ENCODE peak calls at places on chromosomes 3 and 15, in six cellular contexts. W is adrenal gland, X is posterior cingulate gyrus, A is NCI-H2081 treated with DMSO at 0.1 percent for 48 hours, V is T follicular helper cell, P is NCI-H226. L is an unnamed sample.
A peak's percentile ranks its signal among the peaks of the same experiment; 100 is the strongest.

GRCh38 chr15:41772720-41773331 is 1.5 kb upstream of the MAPKBP1 start:
- DNase-seq in W (peak; percentile 39), X (peak; percentile 80), A (no peak), V (peak; percentile 48), P (no peak), L (peak; percentile 80)

GRCh38 chr3:42057561-42058211 is 33.5 kb upstream of the TRAK1 start:
- DNase-seq in W (no peak), X (no peak), A (no peak), V (no peak), P (no peak), L (no peak)

GRCh38 chr3:172622156-172622555 is 88.7 kb downstream of the NCEH1 start:
- DNase-seq in W (no peak), X (no peak), A (no peak), V (no peak), P (no peak), L (no peak)

GRCh38 chr3:59163953-59164352 is 114.1 kb upstream of the CFAP20DC start:
- DNase-seq in W (no peak), X (no peak), A (no peak), V (no peak), P (no peak), L (no peak)

GRCh38 chr15:72184165-72184811 is 13.3 kb downstream of the GRAMD2A start:
- DNase-seq in W (no peak), X (peak; percentile 87), A (no peak), V (no peak), P (peak; percentile 83), L (no peak)

GRCh38 chr3:47117803-47118364 is 46.0 kb downstream of the SETD2 start:
- DNase-seq in W (no peak), X (no peak), A (no peak), V (no peak), P (no peak), L (no peak)

GRCh38 chr3:17158941-17159682 is 274.4 kb downstream of the PLCL2 start:
- DNase-seq in W (peak; percentile 59), X (peak; percentile 90), A (no peak), V (no peak), P (peak; percentile 43), L (no peak)

GRCh38 chr3:52792961-52793695 is 1.5 kb upstream of the ITIH3 start:
- DNase-seq in W (no peak), X (no peak), A (no peak), V (no peak), P (no peak), L (no peak)

GRCh38 chr3:101853465-101853864 is 4.2 kb downstream of the NFKBIZ start:
- DNase-seq in W (no peak), X (no peak), A (no peak), V (no peak), P (no peak), L (peak; percentile 31)

GRCh38 chr15:77496710-77497107 is 76.0 kb downstream of the HMG20A start:
- DNase-seq in W (peak; percentile 90), X (peak; percentile 96), A (no peak), V (peak; percentile 53), P (peak; percentile 98), L (peak; percentile 76)

GRCh38 chr3:31710123-31710841 is 177.6 kb downstream of the STT3B start:
- DNase-seq in W (no peak), X (no peak), A (no peak), V (no peak), P (no peak), L (no peak)

GRCh38 chr3:156448300-156448699 is 106.6 kb downstream of the SSR3 start:
- DNase-seq in W (no peak), X (no peak), A (no peak), V (peak; percentile 6), P (no peak), L (peak; percentile 27)

GRCh38 chr3:147391726-147392082 is 14.6 kb downstream of the ZIC4 start:
- DNase-seq in W (no peak), X (no peak), A (no peak), V (no peak), P (no peak), L (no peak)

GRCh38 chr3:62186967-62187366 is 186.4 kb downstream of the FEZF2 start:
- DNase-seq in W (no peak), X (peak; percentile 75), A (no peak), V (no peak), P (no peak), L (no peak)

GRCh38 chr3:126983653-126984390 is 907 bp downstream of the PLXNA1 start:
- DNase-seq in W (peak; percentile 52), X (no peak), A (no peak), V (peak; percentile 22), P (no peak), L (peak; percentile 22)

GRCh38 chr3:141446737-141447136 is 40.1 kb upstream of the RASA2 start:
- DNase-seq in W (no peak), X (no peak), A (no peak), V (no peak), P (no peak), L (no peak)

GRCh38 chr3:45760878-45761711 is 35.2 kb downstream of the SLC6A20 start:
- DNase-seq in W (peak; percentile 66), X (peak; percentile 93), A (no peak), V (peak; percentile 9), P (peak; percentile 9), L (peak; percentile 79)

GRCh38 chr3:61892881-61893280 is 331.5 kb downstream of the PTPRG start:
- DNase-seq in W (no peak), X (no peak), A (no peak), V (no peak), P (no peak), L (no peak)

GRCh38 chr3:111639316-111639715 is 44.2 kb upstream of the ZBED2 start:
- DNase-seq in W (no peak), X (no peak), A (no peak), V (no peak), P (no peak), L (no peak)

GRCh38 chr3:192848371-192849233 is 69.1 kb downstream of the MB21D2 start:
- DNase-seq in W (no peak), X (no peak), A (no peak), V (no peak), P (no peak), L (no peak)

GRCh38 chr3:183122257-183122932 is 23.1 kb upstream of the MCCC1 start:
- DNase-seq in W (no peak), X (no peak), A (peak; percentile 75), V (no peak), P (no peak), L (peak; percentile 75)